ENCODE peak calls at places on chromosomes 16 and 17, in six cellular contexts. A is fibroblast of mammary gland, K is AG09309, W is lower leg skin, M is AG09319, C is spleen. S is an unnamed sample.

GRCh38 chr17:44979426-44980273 is 11.5 kb upstream of the C1QL1 start:
- DNase-seq in A (no peak), K (no peak), W (no peak), M (no peak), C (no peak), S (peak; percentile 60)

GRCh38 chr17:35969558-35970442 is 11.5 kb downstream of the CCL16 start:
- DNase-seq in A (peak; percentile 75), K (peak; percentile 24), W (peak; percentile 93), M (peak; percentile 47), C (peak; percentile 84), S (peak; percentile 79)

GRCh38 chr17:63035271-63035670 is 69.2 kb downstream of the TANC2 start:
- DNase-seq in A (peak; percentile 95), K (peak; percentile 48), W (no peak), M (peak; percentile 8), C (no peak), S (no peak)

GRCh38 chr16:68062910-68063393 is 22.2 kb upstream of the NFATC3 start:
- DNase-seq in A (no peak), K (no peak), W (peak; percentile 76), M (no peak), C (peak; percentile 78), S (no peak)

GRCh38 chr17:68318103-68318991 is 27.1 kb downstream of the ARSG start:
- DNase-seq in A (peak; percentile 72), K (peak; percentile 35), W (no peak), M (no peak), C (no peak), S (no peak)

GRCh38 chr16:24516900-24517669 is 22.3 kb upstream of the RBBP6 start:
- DNase-seq in A (peak; percentile 88), K (peak; percentile 76), W (peak; percentile 95), M (peak; percentile 67), C (peak; percentile 81), S (peak; percentile 79)

GRCh38 chr16:72645526-72645925 is 402.4 kb downstream of the ZFHX3 start:
- DNase-seq in A (peak; percentile 16), K (no peak), W (no peak), M (no peak), C (no peak), S (no peak)

GRCh38 chr16:66524601-66525164 is 25.2 kb downstream of the TK2 start:
- DNase-seq in A (no peak), K (no peak), W (peak; percentile 84), M (no peak), C (peak; percentile 89), S (no peak)

GRCh38 chr16:76194621-76195015 is 82.6 kb upstream of the CNTNAP4 start:
- DNase-seq in A (peak; percentile 89), K (no peak), W (no peak), M (no peak), C (no peak), S (no peak)

GRCh38 chr17:31413871-31414589 is 22.6 kb downstream of the RAB11FIP4 start:
- DNase-seq in A (peak; percentile 79), K (peak; percentile 40), W (no peak), M (no peak), C (peak; percentile 39), S (peak; percentile 51)

GRCh38 chr17:36945959-36946725 is 2.6 kb upstream of the AATF start:
- DNase-seq in A (no peak), K (no peak), W (peak; percentile 74), M (no peak), C (no peak), S (peak; percentile 25)

GRCh38 chr16:21277927-21278706 is at the start of gene CRYM:
- DNase-seq in A (peak; percentile 25), K (no peak), W (peak; percentile 88), M (no peak), C (peak; percentile 89), S (peak; percentile 82)
- TF ChIP-seq CTCF in A (peak; percentile 55), K (peak; percentile 78), W (no peak), M (peak; percentile 78), C (peak; percentile 83), S (peak; percentile 77)

DNA sequence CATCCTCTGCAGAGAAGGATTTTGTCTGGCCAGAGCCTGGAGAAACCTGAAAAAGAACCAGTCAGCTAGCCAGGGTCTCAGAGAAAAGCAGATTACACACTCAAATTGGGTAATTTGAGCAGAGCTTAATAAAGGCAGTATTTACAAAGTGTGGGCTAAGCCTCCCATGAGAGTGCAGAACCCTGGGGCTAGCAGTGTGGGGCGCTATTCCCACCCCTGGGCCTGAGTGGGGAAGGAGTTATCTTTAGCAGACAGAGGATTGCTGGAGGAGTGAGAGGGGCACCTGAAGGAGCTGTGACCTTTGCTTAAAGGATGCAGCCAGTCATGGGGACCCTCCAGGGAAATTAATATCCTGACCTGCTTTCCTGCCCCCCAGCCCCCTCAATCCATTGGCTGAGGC is 46.2 kb downstream of the SNX20 start:
- DNase-seq in A (no peak), K (no peak), W (no peak), M (no peak), C (no peak), S (no peak)
- TF ChIP-seq CTCF in A (no peak), K (no peak), W (no peak), M (no peak), C (no peak), S (no peak)

GRCh38 chr17:75764417-75764710 is 628 bp downstream of the GALK1 start:
- DNase-seq in A (no peak), K (no peak), W (no peak), M (no peak), C (no peak), S (no peak)
- TF ChIP-seq CTCF in A (no peak), K (no peak), W (no peak), M (no peak), C (no peak), S (no peak)

GRCh38 chr17:60585887-60586286 is 14.1 kb upstream of the PPM1D start:
- DNase-seq in A (no peak), K (no peak), W (no peak), M (no peak), C (no peak), S (no peak)

GRCh38 chr17:60590075-60590474 is 9.9 kb upstream of the PPM1D start:
- DNase-seq in A (no peak), K (no peak), W (no peak), M (no peak), C (no peak), S (no peak)

GRCh38 chr17:60583008-60583407 is 17.0 kb upstream of the PPM1D start:
- DNase-seq in A (no peak), K (no peak), W (no peak), M (no peak), C (no peak), S (no peak)

GRCh38 chr17:60586288-60586974 is 13.6 kb upstream of the PPM1D start:
- DNase-seq in A (no peak), K (no peak), W (no peak), M (no peak), C (no peak), S (no peak)
- TF ChIP-seq CTCF in A (peak; percentile 9), K (peak; percentile 24), W (no peak), M (peak; percentile 33), C (no peak), S (no peak)